ENCODE peak calls at places on chromosomes 2 and 18, in ten cellular contexts. One of them, this sample, is unnamed.

GRCh38 chr18:79577451-79578395 is 101.9 kb upstream of the CTDP1 start:
- DNase-seq in activated gamma-delta T cell treated with Interleukin-2 at 50 U/mL for 16 hours: no peak
- DNase-seq in activated naive CD8-positive, alpha-beta T cell treated with anti-CD3 and anti-CD28 coated beads for 36 hours: no peak
- DNase-seq in CD4-positive, CD25-positive, alpha-beta regulatory T cell: no peak
- DNase-seq in amygdala: no peak
- DNase-seq in omental fat pad: peak
- DNase-seq in C1 segment of cervical spinal cord: no peak
- DNase-seq in AG04450: no peak
- DNase-seq in posterior vena cava: peak
- DNase-seq in MV-4-11: peak
- DNase-seq in this sample: no peak

GRCh38 chr2:24297663-24298062 is 62.7 kb downstream of the ITSN2 start:
- DNase-seq in activated gamma-delta T cell treated with Interleukin-2 at 50 U/mL for 16 hours: no peak
- DNase-seq in activated naive CD8-positive, alpha-beta T cell treated with anti-CD3 and anti-CD28 coated beads for 36 hours: no peak
- DNase-seq in CD4-positive, CD25-positive, alpha-beta regulatory T cell: no peak
- DNase-seq in amygdala: no peak
- DNase-seq in omental fat pad: no peak
- DNase-seq in C1 segment of cervical spinal cord: no peak
- DNase-seq in AG04450: no peak
- DNase-seq in posterior vena cava: no peak
- DNase-seq in MV-4-11: no peak
- DNase-seq in this sample: no peak

GRCh38 chr2:134401081-134401497 is 147.2 kb downstream of the MGAT5 start:
- DNase-seq in activated gamma-delta T cell treated with Interleukin-2 at 50 U/mL for 16 hours: no peak
- DNase-seq in activated naive CD8-positive, alpha-beta T cell treated with anti-CD3 and anti-CD28 coated beads for 36 hours: no peak
- DNase-seq in CD4-positive, CD25-positive, alpha-beta regulatory T cell: no peak
- DNase-seq in amygdala: no peak
- DNase-seq in omental fat pad: no peak
- DNase-seq in C1 segment of cervical spinal cord: no peak
- DNase-seq in AG04450: no peak
- DNase-seq in posterior vena cava: peak
- DNase-seq in MV-4-11: no peak
- DNase-seq in this sample: no peak

GRCh38 chr2:12081481-12082210 is 335.2 kb downstream of the LPIN1 start:
- DNase-seq in activated gamma-delta T cell treated with Interleukin-2 at 50 U/mL for 16 hours: no peak
- DNase-seq in activated naive CD8-positive, alpha-beta T cell treated with anti-CD3 and anti-CD28 coated beads for 36 hours: no peak
- DNase-seq in CD4-positive, CD25-positive, alpha-beta regulatory T cell: peak
- DNase-seq in amygdala: no peak
- DNase-seq in omental fat pad: no peak
- DNase-seq in C1 segment of cervical spinal cord: no peak
- DNase-seq in AG04450: no peak
- DNase-seq in posterior vena cava: no peak
- DNase-seq in MV-4-11: no peak
- DNase-seq in this sample: no peak

GRCh38 chr18:52723456-52724065 is 383.6 kb downstream of the DCC start:
- DNase-seq in activated gamma-delta T cell treated with Interleukin-2 at 50 U/mL for 16 hours: no peak
- DNase-seq in activated naive CD8-positive, alpha-beta T cell treated with anti-CD3 and anti-CD28 coated beads for 36 hours: no peak
- DNase-seq in CD4-positive, CD25-positive, alpha-beta regulatory T cell: no peak
- DNase-seq in amygdala: no peak
- DNase-seq in omental fat pad: no peak
- DNase-seq in C1 segment of cervical spinal cord: no peak
- DNase-seq in AG04450: no peak
- DNase-seq in posterior vena cava: no peak
- DNase-seq in MV-4-11: no peak
- DNase-seq in this sample: no peak

GRCh38 chr2:72147303-72147970 is at the start of gene CYP26B1:
- DNase-seq in activated gamma-delta T cell treated with Interleukin-2 at 50 U/mL for 16 hours: no peak
- DNase-seq in activated naive CD8-positive, alpha-beta T cell treated with anti-CD3 and anti-CD28 coated beads for 36 hours: no peak
- DNase-seq in CD4-positive, CD25-positive, alpha-beta regulatory T cell: no peak
- DNase-seq in amygdala: no peak
- DNase-seq in omental fat pad: peak
- DNase-seq in C1 segment of cervical spinal cord: no peak
- DNase-seq in AG04450: no peak
- DNase-seq in posterior vena cava: peak
- DNase-seq in MV-4-11: no peak
- DNase-seq in this sample: no peak

GRCh38 chr18:32529737-32530420 is 59.2 kb upstream of the GAREM1 start:
- DNase-seq in activated gamma-delta T cell treated with Interleukin-2 at 50 U/mL for 16 hours: no peak
- DNase-seq in activated naive CD8-positive, alpha-beta T cell treated with anti-CD3 and anti-CD28 coated beads for 36 hours: no peak
- DNase-seq in CD4-positive, CD25-positive, alpha-beta regulatory T cell: no peak
- DNase-seq in amygdala: no peak
- DNase-seq in omental fat pad: no peak
- DNase-seq in C1 segment of cervical spinal cord: no peak
- DNase-seq in AG04450: no peak
- DNase-seq in posterior vena cava: no peak
- DNase-seq in MV-4-11: no peak
- DNase-seq in this sample: no peak

GRCh38 chr2:156867201-156867600 is 390.3 kb upstream of the GALNT5 start:
- DNase-seq in activated gamma-delta T cell treated with Interleukin-2 at 50 U/mL for 16 hours: no peak
- DNase-seq in activated naive CD8-positive, alpha-beta T cell treated with anti-CD3 and anti-CD28 coated beads for 36 hours: no peak
- DNase-seq in CD4-positive, CD25-positive, alpha-beta regulatory T cell: no peak
- DNase-seq in amygdala: no peak
- DNase-seq in omental fat pad: no peak
- DNase-seq in C1 segment of cervical spinal cord: no peak
- DNase-seq in AG04450: no peak
- DNase-seq in posterior vena cava: no peak
- DNase-seq in MV-4-11: no peak
- DNase-seq in this sample: no peak

GRCh38 chr18:45384137-45384998 is 230.9 kb upstream of the SLC14A2 start:
- DNase-seq in activated gamma-delta T cell treated with Interleukin-2 at 50 U/mL for 16 hours: peak
- DNase-seq in activated naive CD8-positive, alpha-beta T cell treated with anti-CD3 and anti-CD28 coated beads for 36 hours: peak
- DNase-seq in CD4-positive, CD25-positive, alpha-beta regulatory T cell: peak
- DNase-seq in amygdala: peak
- DNase-seq in omental fat pad: peak
- DNase-seq in C1 segment of cervical spinal cord: peak
- DNase-seq in AG04450: no peak
- DNase-seq in posterior vena cava: no peak
- DNase-seq in MV-4-11: peak
- DNase-seq in this sample: peak

GRCh38 chr2:102508863-102509262 is 35.8 kb downstream of the SLC9A4 start:
- DNase-seq in activated gamma-delta T cell treated with Interleukin-2 at 50 U/mL for 16 hours: no peak
- DNase-seq in activated naive CD8-positive, alpha-beta T cell treated with anti-CD3 and anti-CD28 coated beads for 36 hours: no peak
- DNase-seq in CD4-positive, CD25-positive, alpha-beta regulatory T cell: no peak
- DNase-seq in amygdala: no peak
- DNase-seq in omental fat pad: no peak
- DNase-seq in C1 segment of cervical spinal cord: no peak
- DNase-seq in AG04450: no peak
- DNase-seq in posterior vena cava: no peak
- DNase-seq in MV-4-11: peak
- DNase-seq in this sample: no peak

GRCh38 chr2:187424156-187424555 is 23.9 kb downstream of the CALCRL start:
- DNase-seq in activated gamma-delta T cell treated with Interleukin-2 at 50 U/mL for 16 hours: no peak
- DNase-seq in activated naive CD8-positive, alpha-beta T cell treated with anti-CD3 and anti-CD28 coated beads for 36 hours: no peak
- DNase-seq in CD4-positive, CD25-positive, alpha-beta regulatory T cell: no peak
- DNase-seq in amygdala: no peak
- DNase-seq in omental fat pad: no peak
- DNase-seq in C1 segment of cervical spinal cord: no peak
- DNase-seq in AG04450: no peak
- DNase-seq in posterior vena cava: no peak
- DNase-seq in MV-4-11: no peak
- DNase-seq in this sample: no peak

GRCh38 chr2:230906471-230907230 is 18.4 kb downstream of the GPR55 start:
- DNase-seq in activated gamma-delta T cell treated with Interleukin-2 at 50 U/mL for 16 hours: no peak
- DNase-seq in activated naive CD8-positive, alpha-beta T cell treated with anti-CD3 and anti-CD28 coated beads for 36 hours: no peak
- DNase-seq in CD4-positive, CD25-positive, alpha-beta regulatory T cell: no peak
- DNase-seq in amygdala: no peak
- DNase-seq in omental fat pad: no peak
- DNase-seq in C1 segment of cervical spinal cord: no peak
- DNase-seq in AG04450: no peak
- DNase-seq in posterior vena cava: peak
- DNase-seq in MV-4-11: no peak
- DNase-seq in this sample: no peak

GRCh38 chr2:225097035-225097434 is 54.8 kb upstream of the DOCK10 start:
- DNase-seq in activated gamma-delta T cell treated with Interleukin-2 at 50 U/mL for 16 hours: no peak
- DNase-seq in activated naive CD8-positive, alpha-beta T cell treated with anti-CD3 and anti-CD28 coated beads for 36 hours: no peak
- DNase-seq in CD4-positive, CD25-positive, alpha-beta regulatory T cell: no peak
- DNase-seq in amygdala: no peak
- DNase-seq in omental fat pad: no peak
- DNase-seq in C1 segment of cervical spinal cord: no peak
- DNase-seq in AG04450: peak
- DNase-seq in posterior vena cava: no peak
- DNase-seq in MV-4-11: no peak
- DNase-seq in this sample: no peak

GRCh38 chr2:168708099-168708498 is 94.3 kb upstream of the NOSTRIN start:
- DNase-seq in activated gamma-delta T cell treated with Interleukin-2 at 50 U/mL for 16 hours: no peak
- DNase-seq in activated naive CD8-positive, alpha-beta T cell treated with anti-CD3 and anti-CD28 coated beads for 36 hours: no peak
- DNase-seq in CD4-positive, CD25-positive, alpha-beta regulatory T cell: no peak
- DNase-seq in amygdala: no peak
- DNase-seq in omental fat pad: no peak
- DNase-seq in C1 segment of cervical spinal cord: no peak
- DNase-seq in AG04450: no peak
- DNase-seq in posterior vena cava: no peak
- DNase-seq in MV-4-11: no peak
- DNase-seq in this sample: no peak

GRCh38 chr2:190653931-190654330 is 5.0 kb downstream of the NAB1 start:
- DNase-seq in activated gamma-delta T cell treated with Interleukin-2 at 50 U/mL for 16 hours: no peak
- DNase-seq in activated naive CD8-positive, alpha-beta T cell treated with anti-CD3 and anti-CD28 coated beads for 36 hours: no peak
- DNase-seq in CD4-positive, CD25-positive, alpha-beta regulatory T cell: no peak
- DNase-seq in amygdala: no peak
- DNase-seq in omental fat pad: no peak
- DNase-seq in C1 segment of cervical spinal cord: no peak
- DNase-seq in AG04450: no peak
- DNase-seq in posterior vena cava: no peak
- DNase-seq in MV-4-11: no peak
- DNase-seq in this sample: no peak

GRCh38 chr2:136034629-136035028 is 49.2 kb upstream of the DARS1 start:
- DNase-seq in activated gamma-delta T cell treated with Interleukin-2 at 50 U/mL for 16 hours: no peak
- DNase-seq in activated naive CD8-positive, alpha-beta T cell treated with anti-CD3 and anti-CD28 coated beads for 36 hours: no peak
- DNase-seq in CD4-positive, CD25-positive, alpha-beta regulatory T cell: no peak
- DNase-seq in amygdala: no peak
- DNase-seq in omental fat pad: no peak
- DNase-seq in C1 segment of cervical spinal cord: no peak
- DNase-seq in AG04450: no peak
- DNase-seq in posterior vena cava: no peak
- DNase-seq in MV-4-11: no peak
- DNase-seq in this sample: no peak

GRCh38 chr2:122988395-122989221 is 1036.5 kb upstream of the CNTNAP5 start:
- DNase-seq in activated gamma-delta T cell treated with Interleukin-2 at 50 U/mL for 16 hours: no peak
- DNase-seq in activated naive CD8-positive, alpha-beta T cell treated with anti-CD3 and anti-CD28 coated beads for 36 hours: no peak
- DNase-seq in CD4-positive, CD25-positive, alpha-beta regulatory T cell: no peak
- DNase-seq in amygdala: no peak
- DNase-seq in omental fat pad: no peak
- DNase-seq in C1 segment of cervical spinal cord: no peak
- DNase-seq in AG04450: no peak
- DNase-seq in posterior vena cava: no peak
- DNase-seq in MV-4-11: no peak
- DNase-seq in this sample: no peak

GRCh38 chr2:36338124-36338826 is 17.3 kb upstream of the CRIM1 start:
- DNase-seq in activated gamma-delta T cell treated with Interleukin-2 at 50 U/mL for 16 hours: no peak
- DNase-seq in activated naive CD8-positive, alpha-beta T cell treated with anti-CD3 and anti-CD28 coated beads for 36 hours: no peak
- DNase-seq in CD4-positive, CD25-positive, alpha-beta regulatory T cell: no peak
- DNase-seq in amygdala: no peak
- DNase-seq in omental fat pad: no peak
- DNase-seq in C1 segment of cervical spinal cord: no peak
- DNase-seq in AG04450: no peak
- DNase-seq in posterior vena cava: no peak
- DNase-seq in MV-4-11: no peak
- DNase-seq in this sample: no peak

GRCh38 chr18:12238861-12239260 is 15.3 kb upstream of the CIDEA start:
- DNase-seq in activated gamma-delta T cell treated with Interleukin-2 at 50 U/mL for 16 hours: no peak
- DNase-seq in activated naive CD8-positive, alpha-beta T cell treated with anti-CD3 and anti-CD28 coated beads for 36 hours: no peak
- DNase-seq in CD4-positive, CD25-positive, alpha-beta regulatory T cell: no peak
- DNase-seq in amygdala: no peak
- DNase-seq in omental fat pad: no peak
- DNase-seq in C1 segment of cervical spinal cord: no peak
- DNase-seq in AG04450: no peak
- DNase-seq in posterior vena cava: no peak
- DNase-seq in MV-4-11: no peak
- DNase-seq in this sample: no peak

GRCh38 chr2:160203007-160203406 is 2.9 kb upstream of the ITGB6 start:
- DNase-seq in activated gamma-delta T cell treated with Interleukin-2 at 50 U/mL for 16 hours: no peak
- DNase-seq in activated naive CD8-positive, alpha-beta T cell treated with anti-CD3 and anti-CD28 coated beads for 36 hours: no peak
- DNase-seq in CD4-positive, CD25-positive, alpha-beta regulatory T cell: no peak
- DNase-seq in amygdala: no peak
- DNase-seq in omental fat pad: no peak
- DNase-seq in C1 segment of cervical spinal cord: no peak
- DNase-seq in AG04450: no peak
- DNase-seq in posterior vena cava: no peak
- DNase-seq in MV-4-11: no peak
- DNase-seq in this sample: no peak

GRCh38 chr2:141557329-141558098 is 573.3 kb downstream of the LRP1B start:
- DNase-seq in activated gamma-delta T cell treated with Interleukin-2 at 50 U/mL for 16 hours: no peak
- DNase-seq in activated naive CD8-positive, alpha-beta T cell treated with anti-CD3 and anti-CD28 coated beads for 36 hours: no peak
- DNase-seq in CD4-positive, CD25-positive, alpha-beta regulatory T cell: no peak
- DNase-seq in amygdala: no peak
- DNase-seq in omental fat pad: no peak
- DNase-seq in C1 segment of cervical spinal cord: no peak
- DNase-seq in AG04450: peak
- DNase-seq in posterior vena cava: no peak
- DNase-seq in MV-4-11: peak
- DNase-seq in this sample: no peak

GRCh38 chr2:196849895-196850294 is 40.7 kb upstream of the C2orf66 start:
- DNase-seq in activated gamma-delta T cell treated with Interleukin-2 at 50 U/mL for 16 hours: no peak
- DNase-seq in activated naive CD8-positive, alpha-beta T cell treated with anti-CD3 and anti-CD28 coated beads for 36 hours: no peak
- DNase-seq in CD4-positive, CD25-positive, alpha-beta regulatory T cell: no peak
- DNase-seq in amygdala: no peak
- DNase-seq in omental fat pad: no peak
- DNase-seq in C1 segment of cervical spinal cord: no peak
- DNase-seq in AG04450: no peak
- DNase-seq in posterior vena cava: no peak
- DNase-seq in MV-4-11: no peak
- DNase-seq in this sample: no peak